ENCODE peak calls at places on chromosomes 11 and 22, in four cellular contexts. Z is NCI-H2081; L is activated effector memory CD4-positive, alpha-beta T cell treated with anti-CD3 and anti-CD28 coated beads, Interleukin-2, amount 50 U/mL, for 16 hours; W is brain pericyte. U is an unnamed sample.

GRCh38 chr11:19919050-19919561 is 206.5 kb downstream of the NAV2 start:
- DNase-seq in Z (no peak), L (no peak), W (peak), U (peak)

GRCh38 chr11:130442728-130443127 is 5.7 kb upstream of the ADAMTS15 start:
- DNase-seq in Z (no peak), L (no peak), W (no peak), U (no peak)

GRCh38 chr11:115659061-115659963 is 155.1 kb upstream of the CADM1 start:
- DNase-seq in Z (peak), L (no peak), W (no peak), U (no peak)

GRCh38 chr11:130473056-130473794 is 24.8 kb downstream of the ADAMTS15 start:
- DNase-seq in Z (no peak), L (no peak), W (no peak), U (no peak)

GRCh38 chr11:69371731-69372588 is 78.0 kb downstream of the MYEOV start:
- DNase-seq in Z (no peak), L (peak), W (no peak), U (no peak)

GRCh38 chr22:27531782-27532530 is 269.6 kb downstream of the MN1 start:
- DNase-seq in Z (no peak), L (no peak), W (no peak), U (no peak)

GRCh38 chr22:37496651-37497599 is 10.7 kb upstream of the MFNG start:
- DNase-seq in Z (no peak), L (no peak), W (no peak), U (no peak)

GRCh38 chr22:49929553-49929979 is 11.1 kb downstream of the CRELD2 start:
- DNase-seq in Z (peak), L (peak), W (no peak), U (no peak)

GRCh38 chr11:17719028-17719939 is at the start of gene MYOD1:
- DNase-seq in Z (no peak), L (no peak), W (no peak), U (no peak)

GRCh38 chr11:45333506-45333971 is 47.4 kb upstream of the SYT13 start:
- DNase-seq in Z (no peak), L (no peak), W (peak), U (no peak)

GRCh38 chr11:71125150-71125549 is 127.2 kb downstream of the SHANK2 start:
- DNase-seq in Z (no peak), L (no peak), W (no peak), U (no peak)

GRCh38 chr11:61297741-61298140 is 2.6 kb upstream of the VWCE start:
- DNase-seq in Z (no peak), L (no peak), W (peak), U (peak)

GRCh38 chr11:12824281-12825041 is 150.2 kb downstream of the TEAD1 start:
- DNase-seq in Z (no peak), L (no peak), W (no peak), U (peak)

GRCh38 chr11:61075891-61076290 is 26.4 kb upstream of the CD5 start:
- DNase-seq in Z (no peak), L (peak), W (no peak), U (peak)

GRCh38 chr11:5507177-5507576 is 2.6 kb downstream of the UBQLN3 start:
- DNase-seq in Z (no peak), L (no peak), W (no peak), U (no peak)

GRCh38 chr22:38464992-38465672 is 2.8 kb upstream of the KDELR3 start:
- DNase-seq in Z (no peak), L (no peak), W (no peak), U (no peak)

GRCh38 chr22:46328797-46329196 is 6.7 kb upstream of the TRMU start:
- DNase-seq in Z (no peak), L (no peak), W (no peak), U (no peak)

GRCh38 chr22:19287076-19287724 is 4.3 kb downstream of the CLTCL1 start:
- DNase-seq in Z (peak), L (no peak), W (no peak), U (no peak)

GRCh38 chr22:39231197-39231950 is 13.4 kb downstream of the PDGFB start:
- DNase-seq in Z (no peak), L (no peak), W (no peak), U (no peak)

U was measured in pons.